ENCODE peak calls at places on chromosome 1, in six cellular contexts. Z is right cardiac atrium, V is body of pancreas, I is spleen, N is psoas muscle, J is adipocyte. Y is an unnamed sample. For H3K4me1, the result is how much of the 10 kb centered on the place peaks cover.

GRCh38 chr1:151862604-151863003 is 9.1 kb upstream of the THEM5 start:
- DNase-seq in Z (no peak), J (no peak), N (no peak), V (no peak), I (no peak), Y (no peak)

GRCh38 chr1:234610061-234610581 is at the start of gene IRF2BP2:
- DNase-seq in J (peak), V (peak), I (peak), N (peak), Z (peak), Y (peak)

GRCh38 chr1:44576456-44577150 is 97.7 kb downstream of the TMEM53 start:
- DNase-seq in V (no peak), J (no peak), N (no peak), I (no peak), Z (no peak), Y (no peak)

GRCh38 chr1:16013220-16013907 is 4.5 kb downstream of the HSPB7 start:
- DNase-seq in J (peak), I (no peak), V (peak), N (peak), Z (peak), Y (peak)

GRCh38 chr1:38817958-38818705 is 41.4 kb downstream of the RRAGC start:
- DNase-seq in I (peak), J (peak), V (no peak), N (peak), Z (peak), Y (no peak)

GRCh38 chr1:36156329-36157114 is 562 bp downstream of the MAP7D1 start:
- DNase-seq in N (peak), J (peak), V (peak), I (peak), Z (peak), Y (peak)

GRCh38 chr1:195934839-195935557 is 673.2 kb downstream of the KCNT2 start:
- DNase-seq in J (no peak), Z (no peak), I (no peak), N (no peak), V (no peak), Y (no peak)

GRCh38 chr1:228540161-228540917 is 53.2 kb downstream of the RNF187 start:
- DNase-seq in I (peak), Z (no peak), J (no peak), N (no peak), V (no peak), Y (no peak)

GRCh38 chr1:226443439-226443838 is 35.5 kb upstream of the PARP1 start:
- DNase-seq in J (no peak), V (no peak), Z (no peak), I (no peak), N (no peak), Y (no peak)

GRCh38 chr1:241551759-241552638 is 19.8 kb downstream of the KMO start:
- DNase-seq in Z (no peak), I (peak), V (no peak), J (no peak), N (peak), Y (no peak)

GRCh38 chr1:28233264-28233606 is 406 bp upstream of the DNAJC8 start:
- DNase-seq in V (no peak), J (no peak), N (peak), Z (peak), I (peak), Y (no peak)

GRCh38 chr1:9275567-9276034 is 17.1 kb upstream of the SPSB1 start:
- DNase-seq in I (peak), Z (no peak), V (no peak), J (peak), N (peak), Y (no peak)

GRCh38 chr1:239185245-239185619 is 201.1 kb upstream of the CHRM3 start:
- DNase-seq in N (no peak), V (no peak), J (no peak), I (no peak), Z (no peak), Y (no peak)

GRCh38 chr1:12468323-12468722 is 149.7 kb downstream of the DHRS3 start:
- DNase-seq in J (no peak), Z (no peak), N (no peak), V (no peak), I (no peak), Y (no peak)

GRCh38 chr1:10833630-10834557 is 37.4 kb upstream of the CASZ1 start:
- DNase-seq in J (no peak), V (no peak), N (no peak), Z (peak), I (no peak), Y (no peak)

GRCh38 chr1:231421616-231421970 is 494 bp downstream of the EGLN1 start:
- DNase-seq in I (no peak), Z (peak), J (peak), V (peak), N (no peak), Y (peak)

GRCh38 chr1:2431503-2431902 is 19.1 kb upstream of the PEX10 start:
- DNase-seq in N (no peak), V (no peak), J (no peak), Z (no peak), I (no peak), Y (no peak)
- H3K4me3 ChIP-seq in N (no peak), V (no peak), J (no peak), Z (no peak), I (no peak), Y (no peak)

DNA sequence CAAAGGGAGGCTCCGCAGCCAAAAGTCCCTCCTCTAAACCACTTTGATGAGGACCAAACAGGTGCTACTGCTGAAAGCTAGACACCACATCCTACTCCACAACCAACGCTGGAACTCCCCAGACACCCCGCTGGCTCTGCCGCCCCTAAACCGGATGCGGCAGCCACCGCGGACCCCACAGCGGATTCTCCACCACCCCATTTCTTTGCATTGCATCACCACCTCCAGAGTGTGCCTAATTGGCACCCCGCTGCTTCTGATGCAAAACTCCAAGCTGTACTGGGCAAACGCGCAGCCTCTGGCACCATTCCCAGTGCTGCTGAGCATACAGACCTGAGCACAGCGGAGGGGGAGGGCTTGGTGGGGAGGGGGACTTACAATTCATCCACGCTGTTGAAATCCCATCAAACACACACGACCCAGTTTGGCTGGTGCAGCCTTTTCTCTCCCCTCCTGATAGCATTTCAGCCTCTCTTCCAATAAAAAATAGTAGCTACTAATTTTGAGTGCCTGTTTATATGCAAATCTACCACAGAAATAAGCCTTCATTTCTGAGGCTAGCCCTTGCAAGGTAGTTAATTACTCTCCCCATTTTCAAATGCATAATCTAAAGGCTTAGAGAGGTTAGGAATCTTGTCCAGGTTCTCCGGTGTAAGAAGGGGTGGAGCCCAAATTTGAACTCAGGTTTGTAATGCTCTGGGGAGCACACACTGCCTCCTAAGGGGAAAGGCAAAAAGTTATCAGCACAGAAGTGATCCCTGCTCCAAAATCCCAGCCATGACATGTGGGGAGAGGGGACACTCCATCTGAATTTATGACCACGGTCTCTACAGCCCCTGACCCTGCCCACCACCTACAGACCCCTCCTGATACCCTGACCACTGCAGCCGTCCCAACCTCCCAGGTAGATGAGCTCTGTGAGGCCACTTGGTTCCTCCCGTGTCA is 12.2 kb upstream of the RGS16 start:
- DNase-seq in J (peak), N (peak), Z (peak), I (peak), V (peak), Y (peak)
- H3K4me1 ChIP-seq in J (under half), N (under half), Z (under half), I (under half), V (under half), Y (under half)

DNA sequence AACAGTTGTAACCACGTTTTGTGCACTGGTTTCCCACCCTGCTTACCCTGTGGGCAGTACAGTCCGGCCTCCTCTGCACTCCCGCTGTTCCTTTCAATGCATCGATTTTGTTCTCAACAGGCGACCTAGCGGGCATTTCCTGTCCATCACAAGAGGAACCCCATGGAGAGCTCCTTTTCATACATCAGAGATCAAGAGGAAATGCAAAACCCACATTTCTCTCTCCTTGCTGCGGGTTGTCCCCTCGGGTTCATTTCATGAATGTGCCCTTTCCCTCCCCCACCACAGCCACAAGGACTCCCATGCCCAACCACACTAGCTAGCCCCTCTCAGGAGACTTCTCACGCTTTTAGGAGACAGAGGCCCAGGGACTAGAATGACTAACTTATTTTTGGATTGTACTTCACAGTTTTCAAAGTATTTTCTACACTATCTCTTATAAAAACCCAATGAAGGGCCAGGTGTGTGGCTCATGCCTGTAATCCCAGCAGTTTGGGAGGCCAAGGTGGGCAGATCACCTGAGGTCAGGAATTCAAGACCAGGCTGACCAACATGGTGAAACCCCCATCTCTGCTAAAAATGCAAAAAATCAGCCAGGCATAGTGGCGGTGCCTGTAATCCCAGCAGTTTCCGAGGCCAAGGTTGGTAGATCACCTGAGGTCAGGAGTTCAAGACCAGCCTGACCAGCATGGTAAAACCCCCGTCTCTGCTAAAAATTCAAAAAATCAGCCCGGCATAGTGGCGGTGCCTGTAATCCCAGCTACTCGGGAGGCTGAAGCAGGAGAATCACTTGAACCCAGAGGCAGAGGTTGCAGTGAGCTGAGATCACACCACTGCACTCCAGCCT is 18.4 kb downstream of the ATP1A4 start:
- DNase-seq in N (no peak), V (no peak), I (no peak), J (no peak), Z (no peak), Y (no peak)
- H3K4me3 ChIP-seq in N (no peak), V (no peak), I (no peak), J (peak), Z (no peak), Y (no peak)

DNA sequence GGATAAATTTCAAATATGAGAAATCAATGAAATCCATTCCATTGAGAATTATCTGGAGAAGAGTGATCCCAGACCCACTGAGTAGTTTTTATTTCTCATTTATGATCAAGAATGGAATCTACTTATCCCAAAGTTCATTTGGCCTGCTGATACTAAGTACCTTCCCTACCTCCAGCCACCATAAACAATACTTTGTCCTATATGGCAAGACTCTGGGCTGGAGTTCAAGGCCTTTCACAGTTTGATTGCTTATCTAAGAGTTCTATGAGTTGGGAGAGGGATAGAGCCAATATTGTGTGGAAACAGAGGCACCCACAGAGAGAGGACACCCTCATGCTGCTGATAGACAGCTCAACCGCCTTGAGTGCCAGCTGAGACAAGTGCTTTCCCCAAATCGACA is 5.1 kb downstream of the PDZK1 start:
- DNase-seq in I (no peak), J (no peak), V (no peak), N (no peak), Z (no peak), Y (no peak)
- H3K4me1 ChIP-seq in I (under half), J (under half), V (under half), N (under half), Z (under half), Y (under half)

GRCh38 chr1:45623972-45624371 is at the start of gene CCDC17:
- DNase-seq in J (no peak), I (no peak), Z (no peak), N (no peak), V (no peak), Y (no peak)
- H3K4me3 ChIP-seq in J (no peak), I (no peak), Z (peak), N (peak), V (no peak), Y (peak)

GRCh38 chr1:200363200-200363933 is 46.5 kb downstream of the ZNF281 start:
- DNase-seq in I (no peak), Z (no peak), V (no peak), J (no peak), N (no peak), Y (no peak)
- H3K4me1 ChIP-seq in I (under half), Z (under half), V (under half), J (under half), N (under half), Y (under half)

DNA sequence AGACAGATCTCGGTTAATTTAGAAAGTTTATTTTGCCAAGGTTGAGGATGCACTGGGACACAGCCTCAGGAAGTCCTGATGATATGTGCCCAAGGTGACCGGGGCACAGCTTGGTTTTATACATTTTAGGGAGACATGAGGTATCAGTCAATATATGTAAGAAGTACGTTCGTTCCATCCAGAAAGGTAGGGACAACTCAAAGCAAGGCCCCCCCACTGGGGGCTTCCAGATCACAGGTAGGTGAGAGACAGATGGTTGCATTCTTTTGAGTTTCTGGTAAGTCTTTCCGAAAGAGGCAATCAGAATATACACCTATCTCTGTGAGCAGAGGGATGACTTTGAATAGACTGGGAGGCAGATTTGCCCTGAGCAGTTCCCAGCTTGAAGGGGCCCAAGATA is 60.4 kb upstream of the VTCN1 start:
- DNase-seq in V (no peak), N (no peak), Z (no peak), I (no peak), J (no peak), Y (no peak)
- H3K4me3 ChIP-seq in V (no peak), N (no peak), Z (no peak), I (no peak), J (no peak), Y (no peak)

DNA sequence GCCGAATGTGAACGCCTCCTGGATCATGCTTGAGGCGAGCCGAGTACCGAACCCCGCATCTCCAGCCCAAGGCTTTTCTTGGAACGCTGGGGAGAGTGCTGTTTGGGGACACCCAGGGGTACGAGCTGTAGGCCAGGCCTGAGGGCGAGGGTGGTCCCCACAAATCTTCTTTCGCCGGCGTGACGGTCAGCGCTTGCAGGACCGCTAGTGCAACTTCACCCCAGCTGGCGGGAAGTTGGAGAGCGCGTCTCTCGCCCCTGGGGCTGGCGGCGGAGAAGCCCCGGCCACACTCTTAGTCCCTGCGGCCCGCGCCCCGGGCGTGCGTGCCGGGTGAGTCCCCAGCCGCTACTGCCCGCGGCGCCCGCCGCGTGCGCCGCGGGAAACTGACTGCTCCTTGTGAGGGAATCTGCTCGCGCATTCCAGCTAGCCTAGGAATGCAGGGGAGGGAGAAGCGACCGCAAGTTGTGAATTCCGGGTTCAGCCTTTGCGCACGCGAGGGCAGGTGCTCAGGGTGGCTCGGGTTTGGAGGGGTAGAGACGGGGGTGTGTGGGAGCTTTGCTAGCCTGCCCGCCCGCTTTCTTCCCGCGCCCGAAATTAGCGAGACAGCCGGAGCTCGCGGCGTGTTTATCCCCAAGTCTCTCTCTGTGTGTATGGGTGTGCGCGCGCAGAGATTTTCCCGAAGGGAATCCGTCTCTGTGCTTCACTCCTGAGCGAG is 884 bp downstream of the LHX4 start:
- DNase-seq in J (peak), N (no peak), V (no peak), I (no peak), Z (no peak), Y (no peak)
- H3K4me1 ChIP-seq in J (under half), N (under half), V (half or more), I (half or more), Z (under half), Y (under half)

Y was measured in kidney.